ENCODE peak calls at places on chromosome 21, in six cellular contexts. F is T-cell; R is nephron progenitor cell; C is kidney tubule cell; W is psoas muscle; K is effector CD4-positive, alpha-beta T cell. O is an unnamed sample.

GRCh38 chr21:30634906-30635305 is at the start of gene KRTAP20-2:
- DNase-seq in R (no peak), C (no peak), W (no peak), F (no peak), K (no peak), O (no peak)

GRCh38 chr21:22855581-22855980 is 1857.4 kb downstream of the NCAM2 start:
- DNase-seq in K (no peak), F (no peak), C (peak), W (no peak), R (no peak), O (no peak)

GRCh38 chr21:26127918-26128317 is 42.7 kb downstream of the APP start:
- DNase-seq in C (peak), K (no peak), F (no peak), W (no peak), R (no peak), O (no peak)

GRCh38 chr21:32248616-32249550 is 30.0 kb downstream of the MIS18A start:
- DNase-seq in C (no peak), K (no peak), R (peak), F (no peak), W (no peak), O (no peak)

GRCh38 chr21:24824209-24824608 is 783.1 kb downstream of the MRPL39 start:
- DNase-seq in F (no peak), R (no peak), C (no peak), K (no peak), W (no peak), O (no peak)

GRCh38 chr21:33114276-33114675 is 44.3 kb downstream of the OLIG1 start:
- DNase-seq in C (no peak), R (no peak), W (no peak), F (no peak), K (no peak), O (no peak)

GRCh38 chr21:42097860-42098259 is 26.7 kb downstream of the UMODL1 start:
- DNase-seq in W (no peak), K (no peak), F (no peak), R (no peak), C (peak), O (no peak)

GRCh38 chr21:34728479-34728878 is 59.7 kb downstream of the CLIC6 start:
- DNase-seq in W (no peak), F (no peak), K (no peak), C (no peak), R (no peak), O (no peak)

GRCh38 chr21:25735895-25736597 is 1.3 kb downstream of the GABPA start:
- DNase-seq in R (no peak), C (no peak), W (no peak), K (no peak), F (no peak), O (peak)

O was measured in SK-N-DZ.